ENCODE peak calls at places on chromosomes 2 and 18, in seven cellular contexts. Y is NCI-H1694 treated with DMSO at 0.1 percent for 48 hours; Q is hepatic stellate cell; O is HFF-Myc; T is stimulated activated CD4-positive, alpha-beta T cell treated with anti-CD3 and anti-CD28 coated beads, TNF-alpha, amount 100 ng/mL, for 48 hours; D is sigmoid colon; Z is activated naive CD4-positive, alpha-beta T cell treated with anti-CD3 and anti-CD28 coated beads, Interleukin-2, amount 50 U/mL, for 16 hours. R is an unnamed sample.

GRCh38 chr2:205107810-205108209 is 562.5 kb downstream of the PARD3B start:
- DNase-seq in Y (no peak), Q (no peak), O (no peak), T (no peak), D (no peak), Z (no peak), R (no peak)

GRCh38 chr2:231452799-231453508 is 11.3 kb downstream of the NCL start:
- DNase-seq in Y (no peak), Q (no peak), O (no peak), T (no peak), D (no peak), Z (peak; percentile 16), R (no peak)

GRCh38 chr2:113281920-113282746 is 3.4 kb upstream of the PAX8 start:
- DNase-seq in Y (no peak), Q (no peak), O (no peak), T (no peak), D (no peak), Z (no peak), R (no peak)

GRCh38 chr2:160402498-160402897 is 91.1 kb downstream of the RBMS1 start:
- DNase-seq in Y (no peak), Q (no peak), O (no peak), T (no peak), D (no peak), Z (no peak), R (no peak)

GRCh38 chr18:48320639-48320945 is 88.6 kb downstream of the ZBTB7C start:
- DNase-seq in Y (no peak), Q (no peak), O (no peak), T (no peak), D (no peak), Z (no peak), R (no peak)

GRCh38 chr2:216916956-216917650 is 57.2 kb upstream of the TNP1 start:
- DNase-seq in Y (no peak), Q (no peak), O (no peak), T (no peak), D (no peak), Z (no peak), R (no peak)

GRCh38 chr2:217900010-217900779 is 102.6 kb downstream of the TNS1 start:
- DNase-seq in Y (peak; percentile 11), Q (no peak), O (no peak), T (no peak), D (no peak), Z (no peak), R (no peak)

GRCh38 chr2:239313776-239314175 is 87.0 kb downstream of the HDAC4 start:
- DNase-seq in Y (no peak), Q (no peak), O (no peak), T (no peak), D (peak; percentile 65), Z (no peak), R (no peak)

GRCh38 chr18:58209326-58209725 is 165.3 kb downstream of the NEDD4L start:
- DNase-seq in Y (no peak), Q (no peak), O (no peak), T (no peak), D (no peak), Z (no peak), R (no peak)

GRCh38 chr2:643334-643733 is 33.9 kb downstream of the TMEM18 start:
- DNase-seq in Y (no peak), Q (no peak), O (no peak), T (no peak), D (peak; percentile 48), Z (no peak), R (no peak)

GRCh38 chr2:75047907-75048625 is 89.6 kb downstream of the POLE4 start:
- DNase-seq in Y (no peak), Q (peak; percentile 55), O (no peak), T (no peak), D (no peak), Z (no peak), R (no peak)

GRCh38 chr18:9835112-9835755 is 50.5 kb upstream of the TXNDC2 start:
- DNase-seq in Y (no peak), Q (no peak), O (no peak), T (no peak), D (no peak), Z (no peak), R (no peak)

GRCh38 chr2:212454149-212454548 is 84.5 kb downstream of the ERBB4 start:
- DNase-seq in Y (no peak), Q (no peak), O (no peak), T (no peak), D (no peak), Z (no peak), R (no peak)

GRCh38 chr2:175854149-175854548 is 147.9 kb downstream of the LNPK start:
- DNase-seq in Y (peak; percentile 57), Q (no peak), O (no peak), T (no peak), D (no peak), Z (no peak), R (no peak)

GRCh38 chr18:42545825-42546224 is 569.7 kb downstream of the RIT2 start:
- DNase-seq in Y (no peak), Q (no peak), O (no peak), T (no peak), D (no peak), Z (no peak), R (no peak)

GRCh38 chr2:207879536-207879935 is 109.8 kb upstream of the FZD5 start:
- DNase-seq in Y (no peak), Q (peak; percentile 54), O (no peak), T (no peak), D (no peak), Z (no peak), R (no peak)

GRCh38 chr2:85160946-85161625 is 27.9 kb downstream of the TCF7L1 start:
- DNase-seq in Y (no peak), Q (no peak), O (no peak), T (no peak), D (no peak), Z (no peak), R (no peak)

GRCh38 chr2:25905126-25905525 is 26.8 kb upstream of the ASXL2 start:
- DNase-seq in Y (no peak), Q (no peak), O (no peak), T (no peak), D (no peak), Z (no peak), R (no peak)

GRCh38 chr18:13379062-13379800 is 160.7 kb downstream of the LDLRAD4 start:
- DNase-seq in Y (no peak), Q (no peak), O (no peak), T (no peak), D (peak; percentile 65), Z (no peak), R (no peak)

GRCh38 chr18:74515620-74516231 is 18.6 kb upstream of the CNDP1 start:
- DNase-seq in Y (no peak), Q (no peak), O (no peak), T (no peak), D (peak; percentile 28), Z (no peak), R (no peak)

GRCh38 chr2:120829633-120830025 is 94.0 kb downstream of the GLI2 start:
- DNase-seq in Y (no peak), Q (no peak), O (no peak), T (no peak), D (peak; percentile 46), Z (no peak), R (no peak)

GRCh38 chr2:110903548-110903947 is 171.2 kb downstream of the ACOXL start:
- DNase-seq in Y (no peak), Q (no peak), O (no peak), T (no peak), D (peak; percentile 77), Z (no peak), R (no peak)

GRCh38 chr2:58156780-58157179 is 84.3 kb downstream of the FANCL start:
- DNase-seq in Y (no peak), Q (no peak), O (peak; percentile 22), T (no peak), D (no peak), Z (no peak), R (no peak)

GRCh38 chr2:83990601-83991000 is 468.5 kb downstream of the SUCLG1 start:
- DNase-seq in Y (no peak), Q (no peak), O (no peak), T (no peak), D (no peak), Z (no peak), R (no peak)

GRCh38 chr18:56321470-56321869 is 316.9 kb downstream of the TXNL1 start:
- DNase-seq in Y (no peak), Q (no peak), O (no peak), T (no peak), D (no peak), Z (no peak), R (no peak)

GRCh38 chr2:27156739-27157475 is 8.1 kb downstream of the TCF23 start:
- DNase-seq in Y (no peak), Q (no peak), O (no peak), T (no peak), D (no peak), Z (no peak), R (no peak)

GRCh38 chr2:46503686-46504085 is 24.3 kb downstream of the TMEM247 start:
- DNase-seq in Y (no peak), Q (no peak), O (no peak), T (no peak), D (no peak), Z (no peak), R (no peak)

GRCh38 chr18:43486462-43486861 is 209.2 kb upstream of the SYT4 start:
- DNase-seq in Y (no peak), Q (no peak), O (no peak), T (no peak), D (no peak), Z (no peak), R (no peak)

GRCh38 chr2:219168526-219168925 is 1.3 kb downstream of the SLC23A3 start:
- DNase-seq in Y (no peak), Q (no peak), O (no peak), T (no peak), D (no peak), Z (no peak), R (no peak)

GRCh38 chr18:78767648-78768071 is 212.0 kb upstream of the SALL3 start:
- DNase-seq in Y (no peak), Q (no peak), O (no peak), T (no peak), D (peak; percentile 65), Z (no peak), R (no peak)

GRCh38 chr18:25146113-25146512 is 205.9 kb downstream of the ZNF521 start:
- DNase-seq in Y (no peak), Q (no peak), O (no peak), T (no peak), D (no peak), Z (no peak), R (no peak)

GRCh38 chr2:36881816-36882215 is 84.5 kb downstream of the STRN start:
- DNase-seq in Y (no peak), Q (no peak), O (no peak), T (no peak), D (no peak), Z (no peak), R (no peak)

GRCh38 chr2:39494784-39495251 is 57.7 kb upstream of the MAP4K3 start:
- DNase-seq in Y (no peak), Q (peak; percentile 69), O (peak; percentile 83), T (no peak), D (no peak), Z (no peak), R (no peak)

GRCh38 chr2:205115516-205115915 is 566.8 kb upstream of the NRP2 start:
- DNase-seq in Y (peak; percentile 57), Q (no peak), O (peak; percentile 32), T (no peak), D (no peak), Z (no peak), R (no peak)

GRCh38 chr18:37286801-37287200 is 278.8 kb downstream of the CELF4 start:
- DNase-seq in Y (no peak), Q (no peak), O (no peak), T (no peak), D (no peak), Z (no peak), R (no peak)

GRCh38 chr18:78796693-78797455 is 182.7 kb upstream of the SALL3 start:
- DNase-seq in Y (no peak), Q (no peak), O (no peak), T (no peak), D (peak; percentile 37), Z (no peak), R (no peak)

GRCh38 chr18:63848159-63848558 is 39.3 kb upstream of the SERPINB2 start:
- DNase-seq in Y (peak; percentile 9), Q (no peak), O (peak; percentile 44), T (no peak), D (no peak), Z (no peak), R (no peak)

GRCh38 chr2:11102466-11102865 is 52.8 kb upstream of the SLC66A3 start:
- DNase-seq in Y (no peak), Q (no peak), O (no peak), T (no peak), D (no peak), Z (no peak), R (no peak)